ENCODE peak calls at places on chromosomes 5 and 9, in ten cellular contexts. P, Q, W, J, A, S, D, M, U and Y are unnamed samples.
A peak's percentile ranks its signal among the peaks of the same experiment; 100 is the strongest.

GRCh38 chr5:154176191-154176590 is 14.3 kb upstream of the GALNT10 start:
- DNase-seq in P (no peak), Q (no peak), W (no peak), J (no peak), A (no peak), S (no peak), D (peak; percentile 67), M (no peak), U (no peak), Y (no peak)

GRCh38 chr5:133944263-133945230 is 23.9 kb downstream of the C5orf15 start:
- DNase-seq in P (peak; percentile 23), Q (no peak), W (peak; percentile 75), J (peak; percentile 60), A (peak; percentile 51), S (no peak), D (peak; percentile 47), M (no peak), U (peak; percentile 17), Y (peak; percentile 51)

GRCh38 chr5:43066231-43066798 is 26.2 kb upstream of the ANXA2R start:
- DNase-seq in P (peak; percentile 50), Q (peak; percentile 87), W (peak; percentile 80), J (peak; percentile 67), A (peak; percentile 57), S (peak; percentile 88), D (peak; percentile 75), M (no peak), U (no peak), Y (peak; percentile 83)

GRCh38 chr9:131815971-131816873 is 76.3 kb upstream of the RAPGEF1 start:
- DNase-seq in P (no peak), Q (no peak), W (no peak), J (no peak), A (no peak), S (no peak), D (no peak), M (no peak), U (no peak), Y (no peak)

GRCh38 chr5:89320889-89321288 is 437.9 kb upstream of the MEF2C start:
- DNase-seq in P (no peak), Q (no peak), W (no peak), J (no peak), A (no peak), S (no peak), D (no peak), M (no peak), U (no peak), Y (no peak)

GRCh38 chr9:113479150-113479761 is 15.7 kb downstream of the RGS3 start:
- DNase-seq in P (no peak), Q (no peak), W (no peak), J (peak; percentile 22), A (no peak), S (no peak), D (no peak), M (no peak), U (no peak), Y (no peak)

GRCh38 chr9:127423934-127424668 is at the start of gene ZNF79:
- DNase-seq in P (peak; percentile 91), Q (peak; percentile 97), W (peak; percentile 93), J (peak; percentile 93), A (peak; percentile 91), S (peak; percentile 97), D (peak; percentile 94), M (peak; percentile 57), U (peak; percentile 62), Y (peak; percentile 96)

GRCh38 chr9:3906437-3907213 is 380.8 kb upstream of the RFX3 start:
- DNase-seq in P (peak; percentile 87), Q (peak; percentile 28), W (no peak), J (no peak), A (no peak), S (no peak), D (peak; percentile 97), M (peak; percentile 72), U (no peak), Y (no peak)

GRCh38 chr5:59607126-59607807 is 286.3 kb downstream of the PDE4D start:
- DNase-seq in P (no peak), Q (no peak), W (no peak), J (no peak), A (no peak), S (no peak), D (no peak), M (no peak), U (no peak), Y (no peak)

GRCh38 chr5:142915840-142916424 is 145.8 kb downstream of the ARHGAP26 start:
- DNase-seq in P (no peak), Q (no peak), W (peak; percentile 35), J (no peak), A (peak; percentile 15), S (no peak), D (peak; percentile 44), M (no peak), U (peak; percentile 10), Y (no peak)

GRCh38 chr9:4222357-4222756 is 77.5 kb downstream of the GLIS3 start:
- DNase-seq in P (no peak), Q (no peak), W (no peak), J (no peak), A (no peak), S (no peak), D (no peak), M (no peak), U (no peak), Y (no peak)

GRCh38 chr5:82601085-82601484 is 322.9 kb upstream of the RPS23 start:
- DNase-seq in P (no peak), Q (no peak), W (no peak), J (no peak), A (no peak), S (no peak), D (no peak), M (no peak), U (no peak), Y (no peak)

GRCh38 chr9:22722492-22722891 is 275.9 kb downstream of the DMRTA1 start:
- DNase-seq in P (no peak), Q (no peak), W (no peak), J (no peak), A (no peak), S (no peak), D (no peak), M (no peak), U (no peak), Y (no peak)

GRCh38 chr5:60036539-60036938 is 143.0 kb upstream of the PDE4D start:
- DNase-seq in P (no peak), Q (no peak), W (no peak), J (no peak), A (no peak), S (no peak), D (no peak), M (no peak), U (no peak), Y (no peak)

GRCh38 chr5:56569051-56569450 is 246.3 kb upstream of the MAP3K1 start:
- DNase-seq in P (no peak), Q (no peak), W (no peak), J (no peak), A (no peak), S (no peak), D (peak; percentile 29), M (no peak), U (no peak), Y (no peak)

GRCh38 chr5:159071382-159071781 is 28.3 kb downstream of the EBF1 start:
- DNase-seq in P (no peak), Q (no peak), W (no peak), J (no peak), A (no peak), S (no peak), D (no peak), M (no peak), U (no peak), Y (no peak)

GRCh38 chr9:82721596-82721995 is 341.3 kb downstream of the RASEF start:
- DNase-seq in P (no peak), Q (no peak), W (peak; percentile 45), J (no peak), A (no peak), S (no peak), D (peak; percentile 14), M (no peak), U (no peak), Y (no peak)

GRCh38 chr9:111037744-111038335 is 430 bp downstream of the LPAR1 start:
- DNase-seq in P (no peak), Q (peak; percentile 55), W (peak; percentile 36), J (no peak), A (peak; percentile 47), S (peak; percentile 59), D (peak; percentile 52), M (no peak), U (no peak), Y (peak; percentile 71)

GRCh38 chr9:91843623-91844111 is 106.4 kb downstream of the ROR2 start:
- DNase-seq in P (no peak), Q (peak; percentile 64), W (peak; percentile 16), J (no peak), A (no peak), S (no peak), D (peak; percentile 26), M (no peak), U (no peak), Y (no peak)

GRCh38 chr5:179530069-179530998 is 20.0 kb upstream of the RUFY1 start:
- DNase-seq in P (peak; percentile 33), Q (peak; percentile 82), W (peak; percentile 44), J (peak; percentile 65), A (peak; percentile 51), S (peak; percentile 79), D (peak; percentile 53), M (no peak), U (no peak), Y (no peak)

GRCh38 chr9:116632990-116633441 is 54.1 kb upstream of the TRIM32 start:
- DNase-seq in P (peak; percentile 80), Q (no peak), W (no peak), J (no peak), A (no peak), S (no peak), D (peak; percentile 51), M (no peak), U (no peak), Y (no peak)

GRCh38 chr9:36091028-36091953 is 45.2 kb upstream of the GLIPR2 start:
- DNase-seq in P (peak; percentile 35), Q (no peak), W (no peak), J (no peak), A (no peak), S (no peak), D (peak; percentile 86), M (no peak), U (no peak), Y (no peak)

GRCh38 chr9:24614070-24614469 is 68.4 kb upstream of the IZUMO3 start:
- DNase-seq in P (no peak), Q (no peak), W (peak; percentile 2), J (no peak), A (no peak), S (no peak), D (no peak), M (no peak), U (no peak), Y (no peak)

GRCh38 chr5:157828031-157828948 is 30.7 kb downstream of the CLINT1 start:
- DNase-seq in P (no peak), Q (no peak), W (no peak), J (no peak), A (no peak), S (no peak), D (no peak), M (no peak), U (no peak), Y (no peak)

GRCh38 chr5:76074487-76074886 is 8.7 kb upstream of the SV2C start:
- DNase-seq in P (no peak), Q (no peak), W (no peak), J (no peak), A (no peak), S (no peak), D (no peak), M (no peak), U (peak; percentile 30), Y (no peak)

GRCh38 chr9:97293207-97293721 is 14.2 kb upstream of the CCDC180 start:
- DNase-seq in P (peak; percentile 38), Q (peak; percentile 78), W (peak; percentile 17), J (no peak), A (no peak), S (peak; percentile 63), D (peak; percentile 44), M (no peak), U (no peak), Y (peak; percentile 41)

GRCh38 chr5:172523146-172523745 is 68.9 kb upstream of the SH3PXD2B start:
- DNase-seq in P (no peak), Q (no peak), W (no peak), J (no peak), A (no peak), S (no peak), D (no peak), M (no peak), U (no peak), Y (no peak)

GRCh38 chr5:137336161-137336560 is 163.0 kb downstream of the SPOCK1 start:
- DNase-seq in P (no peak), Q (no peak), W (no peak), J (no peak), A (no peak), S (no peak), D (no peak), M (no peak), U (no peak), Y (no peak)